ENCODE peak calls at places on chromosomes 4 and X, in nine cellular contexts. P is mesendoderm; Y is activated CD4-positive, alpha-beta memory T cell treated with anti-CD3 and anti-CD28 coated beads for 36 hours; K is OCI-LY7; D is ELR; H is bronchial epithelial cell; Q is ovary; U is tibial nerve; M is heart right ventricle. N is an unnamed sample.

GRCh38 chrX:68658530-68658929 is 11.1 kb downstream of the STARD8 start:
- DNase-seq in K (no peak), H (no peak), D (no peak), U (no peak), Y (no peak), P (peak; percentile 45), Q (peak; percentile 30), M (peak; percentile 65), N (no peak)

GRCh38 chr4:40621229-40621591 is 8.5 kb downstream of the RBM47 start:
- DNase-seq in M (no peak), H (no peak), P (no peak), Q (no peak), Y (no peak), K (peak; percentile 19), U (no peak), D (no peak), N (no peak)

GRCh38 chr4:124632439-124632838 is 80.1 kb downstream of the ANKRD50 start:
- DNase-seq in P (no peak), Y (no peak), M (no peak), H (no peak), K (no peak), D (no peak), U (no peak), Q (no peak), N (no peak)

GRCh38 chr4:125849869-125850268 is 535.1 kb downstream of the FAT4 start:
- DNase-seq in H (no peak), K (no peak), P (no peak), D (peak; percentile 23), U (no peak), M (no peak), Q (no peak), Y (no peak), N (no peak)

GRCh38 chr4:126697748-126698147 is 935.0 kb upstream of the INTU start:
- DNase-seq in P (no peak), Q (no peak), M (no peak), U (no peak), D (peak; percentile 89), Y (no peak), H (peak; percentile 68), K (no peak), N (no peak)

GRCh38 chrX:100194073-100194775 is 215.8 kb downstream of the PCDH19 start:
- DNase-seq in U (no peak), Q (no peak), K (no peak), Y (no peak), H (no peak), D (no peak), M (no peak), P (no peak), N (no peak)

GRCh38 chr4:38162240-38162784 is 202.1 kb downstream of the PTTG2 start:
- DNase-seq in Y (no peak), U (no peak), P (no peak), M (no peak), D (peak; percentile 91), Q (no peak), H (peak; percentile 59), K (no peak), N (peak; percentile 85)

GRCh38 chrX:103586314-103586646 is 965 bp downstream of the TCEAL4 start:
- DNase-seq in D (peak; percentile 20), P (no peak), H (no peak), Q (peak; percentile 32), M (no peak), Y (peak; percentile 11), U (no peak), K (no peak), N (no peak)

GRCh38 chr4:88854481-88854880 is 156.9 kb upstream of the NAP1L5 start:
- DNase-seq in Y (no peak), D (peak; percentile 16), K (no peak), P (no peak), H (no peak), M (no peak), Q (no peak), U (no peak), N (no peak)

GRCh38 chrX:148574247-148574973 is 74.0 kb downstream of the AFF2 start:
- DNase-seq in M (no peak), U (no peak), H (peak; percentile 4), P (no peak), Y (no peak), K (peak; percentile 69), D (no peak), Q (no peak), N (no peak)